ENCODE peak calls at places on chromosomes 7 and 10, in eight cellular contexts. X, A, H, D, P, Z, L and Y are unnamed samples.

GRCh38 chr10:24214762-24215161 is 5.8 kb downstream of the KIAA1217 start:
- DNase-seq in X (no peak), A (no peak), H (no peak), D (no peak), P (no peak), Z (no peak), L (no peak), Y (peak; percentile 59)

GRCh38 chr10:131569851-131570715 is 258.6 kb upstream of the TCERG1L start:
- DNase-seq in X (no peak), A (no peak), H (no peak), D (no peak), P (no peak), Z (no peak), L (no peak), Y (no peak)

GRCh38 chr10:122306744-122307143 is 35.6 kb downstream of the BTBD16 start:
- DNase-seq in X (no peak), A (no peak), H (peak; percentile 1), D (no peak), P (no peak), Z (no peak), L (no peak), Y (no peak)

GRCh38 chr7:28840515-28841125 is 117.5 kb downstream of the TRIL start:
- DNase-seq in X (peak; percentile 18), A (no peak), H (no peak), D (peak; percentile 8), P (no peak), Z (peak; percentile 21), L (no peak), Y (no peak)

GRCh38 chr10:84289521-84290200 is 38.7 kb upstream of the CCSER2 start:
- DNase-seq in X (no peak), A (no peak), H (no peak), D (no peak), P (no peak), Z (no peak), L (no peak), Y (no peak)

GRCh38 chr10:51986531-51986930 is 287.1 kb upstream of the CSTF2T start:
- DNase-seq in X (peak; percentile 11), A (no peak), H (no peak), D (no peak), P (no peak), Z (no peak), L (no peak), Y (no peak)

GRCh38 chr7:94635687-94636086 is 20.2 kb downstream of the SGCE start:
- DNase-seq in X (no peak), A (no peak), H (no peak), D (no peak), P (no peak), Z (no peak), L (no peak), Y (no peak)

GRCh38 chr7:30027065-30027456 is 559 bp upstream of the FKBP14 start:
- DNase-seq in X (peak; percentile 76), A (peak; percentile 14), H (no peak), D (peak; percentile 43), P (no peak), Z (peak; percentile 47), L (peak; percentile 25), Y (peak; percentile 42)

GRCh38 chr10:54985732-54986131 is 184.7 kb upstream of the PCDH15 start:
- DNase-seq in X (peak; percentile 72), A (no peak), H (no peak), D (no peak), P (no peak), Z (no peak), L (no peak), Y (no peak)

GRCh38 chr7:90579181-90579688 is 16.9 kb upstream of the CDK14 start:
- DNase-seq in X (peak; percentile 81), A (no peak), H (no peak), D (peak; percentile 86), P (peak; percentile 74), Z (peak; percentile 94), L (no peak), Y (no peak)

GRCh38 chr10:71368639-71369038 is 28.1 kb upstream of the CDH23 start:
- DNase-seq in X (peak; percentile 22), A (no peak), H (no peak), D (no peak), P (no peak), Z (no peak), L (no peak), Y (no peak)

GRCh38 chr7:151462306-151462779 is 22.4 kb upstream of the CRYGN start:
- DNase-seq in X (no peak), A (no peak), H (no peak), D (no peak), P (no peak), Z (no peak), L (no peak), Y (no peak)

GRCh38 chr7:12609556-12609955 is 39.0 kb downstream of the SCIN start:
- DNase-seq in X (no peak), A (no peak), H (no peak), D (no peak), P (peak; percentile 9), Z (no peak), L (no peak), Y (no peak)

GRCh38 chr10:8260645-8261044 is 206.2 kb downstream of the GATA3 start:
- DNase-seq in X (no peak), A (no peak), H (no peak), D (no peak), P (no peak), Z (no peak), L (no peak), Y (no peak)

GRCh38 chr7:152868122-152869040 is 108.8 kb downstream of the ACTR3B start:
- DNase-seq in X (no peak), A (no peak), H (no peak), D (no peak), P (no peak), Z (no peak), L (no peak), Y (no peak)

GRCh38 chr7:2526659-2527504 is 7.3 kb downstream of the LFNG start:
- DNase-seq in X (no peak), A (no peak), H (no peak), D (no peak), P (no peak), Z (no peak), L (no peak), Y (peak; percentile 51)

GRCh38 chr7:2528481-2529095 is 9.0 kb downstream of the LFNG start:
- DNase-seq in X (no peak), A (no peak), H (no peak), D (no peak), P (no peak), Z (no peak), L (peak; percentile 10), Y (no peak)

GRCh38 chr7:2530076-2530967 is 10.7 kb downstream of the LFNG start:
- DNase-seq in X (peak; percentile 33), A (peak; percentile 84), H (no peak), D (no peak), P (no peak), Z (no peak), L (peak; percentile 85), Y (peak; percentile 47)

GRCh38 chr7:2527505-2528464 is 8.2 kb downstream of the LFNG start:
- DNase-seq in X (peak; percentile 82), A (peak; percentile 72), H (peak; percentile 68), D (peak; percentile 61), P (peak; percentile 25), Z (peak; percentile 49), L (peak; percentile 69), Y (peak; percentile 47)

DNA sequence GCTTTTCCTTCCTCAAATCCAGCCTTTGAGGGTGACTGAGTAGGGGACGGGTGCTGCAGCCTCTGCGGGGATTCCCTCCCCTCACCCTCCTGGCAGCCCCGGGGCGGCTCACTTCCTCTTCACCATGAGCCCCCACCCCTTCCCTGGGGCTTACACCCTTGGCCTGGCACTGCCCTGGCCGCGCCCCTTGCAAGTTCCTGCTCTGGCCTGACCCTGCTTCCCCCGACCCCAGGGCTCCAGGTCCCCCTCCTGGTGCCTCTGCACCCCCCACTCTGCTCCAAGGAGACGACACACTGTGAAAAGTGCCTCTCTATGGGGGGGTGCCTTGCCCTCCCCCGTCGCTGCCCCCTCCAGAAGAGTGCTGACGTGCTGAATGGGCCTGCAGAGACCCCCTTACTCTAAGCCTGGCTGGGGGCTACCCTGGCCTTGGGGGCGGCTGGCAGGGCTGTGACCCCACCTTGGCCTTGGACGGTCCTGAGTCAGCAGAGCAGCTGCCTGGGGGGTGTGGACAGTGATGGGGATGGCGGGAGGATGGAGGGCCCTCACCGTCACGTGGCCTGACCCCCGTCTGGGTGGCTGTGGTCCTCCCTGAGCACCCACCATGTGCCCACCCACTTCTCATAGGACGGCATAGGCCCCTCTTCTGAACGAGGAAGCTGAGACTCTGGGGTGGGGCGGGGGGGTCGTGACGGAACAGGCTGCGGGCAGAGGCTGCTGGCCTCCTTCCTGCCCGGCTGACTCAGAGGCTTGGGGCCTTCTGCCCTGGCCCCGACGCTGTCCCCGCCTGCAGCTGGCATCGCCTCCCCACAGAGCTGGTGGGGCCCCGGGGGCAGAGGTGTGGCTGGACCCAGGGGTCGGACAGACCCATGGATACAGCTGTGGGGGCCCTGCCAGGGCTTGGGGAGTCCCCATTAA is 9.8 kb downstream of the LFNG start:
- DNase-seq in X (peak; percentile 65), A (peak; percentile 63), H (no peak), D (no peak), P (no peak), Z (peak; percentile 61), L (peak; percentile 76), Y (peak; percentile 84)
- H3K27me3 ChIP-seq in X (no peaks in the 10 kb centered on the region), A (no peaks in the 10 kb centered on the region), H (no peaks in the 10 kb centered on the region), D (no peaks in the 10 kb centered on the region), P (no peaks in the 10 kb centered on the region), Z (no peaks in the 10 kb centered on the region), L (no peaks in the 10 kb centered on the region), Y (no peaks in the 10 kb centered on the region)

GRCh38 chr10:100482834-100483185 is 20.0 kb downstream of the WNT8B start:
- DNase-seq in X (no peak), A (no peak), H (no peak), D (no peak), P (no peak), Z (no peak), L (no peak), Y (no peak)
- H3K27me3 ChIP-seq in X (peaks cover 12% of the 10 kb centered on the region), A (no peaks in the 10 kb centered on the region), H (peaks cover 49% of the 10 kb centered on the region), D (peaks cover 13% of the 10 kb centered on the region), P (peaks cover 16% of the 10 kb centered on the region), Z (peaks cover 98% of the 10 kb centered on the region), L (no peaks in the 10 kb centered on the region), Y (no peaks in the 10 kb centered on the region)

GRCh38 chr7:54545241-54545563 is 3.0 kb downstream of the VSTM2A start:
- DNase-seq in X (no peak), A (no peak), H (no peak), D (no peak), P (no peak), Z (no peak), L (no peak), Y (no peak)
- H3K27me3 ChIP-seq in X (peaks cover 68% of the 10 kb centered on the region), A (peaks cover 10% of the 10 kb centered on the region), H (peaks cover 54% of the 10 kb centered on the region), D (peaks cover 37% of the 10 kb centered on the region), P (peaks cover 13% of the 10 kb centered on the region), Z (peaks cover 80% of the 10 kb centered on the region), L (no peaks in the 10 kb centered on the region), Y (peaks cover 19% of the 10 kb centered on the region)

DNA sequence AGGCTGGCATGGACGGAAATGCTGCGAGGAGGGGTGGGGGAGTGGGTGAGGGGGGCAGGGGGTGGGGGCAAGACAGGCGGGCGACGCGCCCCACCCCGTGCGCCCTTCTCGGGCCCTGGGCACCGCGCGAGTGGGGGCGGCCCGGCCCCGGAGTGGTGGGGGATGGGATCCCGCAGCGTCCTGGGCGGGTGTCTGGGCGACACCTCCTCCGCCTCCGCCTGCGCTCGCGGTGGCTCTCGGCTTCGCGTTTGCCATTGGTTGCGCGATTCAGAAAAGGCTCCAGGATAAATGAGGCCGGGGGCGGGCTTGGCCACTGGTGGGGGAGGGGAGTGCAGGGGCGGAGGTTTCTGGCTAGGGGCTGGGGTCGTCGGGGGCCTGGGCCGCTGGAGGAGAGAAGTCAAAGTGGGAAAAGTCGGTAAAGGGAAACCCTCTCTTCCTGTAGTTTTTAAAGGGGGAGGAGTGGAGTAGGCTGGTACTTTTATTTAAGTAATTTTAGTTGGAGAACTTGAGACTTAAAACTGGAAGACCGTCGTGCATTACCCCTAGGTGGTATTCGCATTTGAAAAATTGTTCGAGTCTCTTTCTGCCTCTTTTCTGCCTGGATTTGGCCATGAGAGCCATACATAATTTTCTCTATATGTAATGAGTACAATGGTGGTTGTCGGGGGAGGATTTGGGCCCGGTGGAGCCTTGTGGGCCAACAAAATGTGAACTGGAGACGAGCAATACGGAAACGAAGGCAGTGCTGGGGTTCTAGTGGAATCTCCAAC is 984 bp upstream of the IGF2BP3 start:
- DNase-seq in X (peak; percentile 78), A (peak; percentile 22), H (peak; percentile 91), D (peak; percentile 71), P (no peak), Z (peak; percentile 82), L (no peak), Y (peak; percentile 57)
- H3K27me3 ChIP-seq in X (peaks cover 8% of the 10 kb centered on the region), A (peaks cover 87% of the 10 kb centered on the region), H (peaks cover 15% of the 10 kb centered on the region), D (no peaks in the 10 kb centered on the region), P (peaks cover 25% of the 10 kb centered on the region), Z (no peaks in the 10 kb centered on the region), L (peaks cover 65% of the 10 kb centered on the region), Y (peaks cover 72% of the 10 kb centered on the region)